ENCODE peak calls at places on chromosome 10, in four cellular contexts. One of them, this sample, is unnamed.

GRCh38 chr10:80266513-80266863 is 23.0 kb downstream of the MAT1A start:
- DNase-seq in A549: no peak
- DNase-seq in HepG2: no peak
- DNase-seq in K562: peak
- DNase-seq in this sample: no peak

GRCh38 chr10:36385693-36386092 is 739.7 kb upstream of the ANKRD30A start:
- DNase-seq in A549: no peak
- DNase-seq in HepG2: no peak
- DNase-seq in K562: no peak
- DNase-seq in this sample: no peak

GRCh38 chr10:24989867-24990266 is 26.1 kb downstream of the ENKUR start:
- DNase-seq in A549: no peak
- DNase-seq in HepG2: no peak
- DNase-seq in K562: no peak
- DNase-seq in this sample: no peak

GRCh38 chr10:125608474-125608873 is 74.5 kb downstream of the TEX36 start:
- DNase-seq in A549: no peak
- DNase-seq in HepG2: no peak
- DNase-seq in K562: no peak
- DNase-seq in this sample: no peak

GRCh38 chr10:49766484-49766883 is 4.4 kb upstream of the OGDHL start:
- DNase-seq in A549: no peak
- DNase-seq in HepG2: no peak
- DNase-seq in K562: no peak
- DNase-seq in this sample: no peak

GRCh38 chr10:30811665-30812017 is 182.1 kb upstream of the LYZL2 start:
- DNase-seq in A549: no peak
- DNase-seq in HepG2: no peak
- DNase-seq in K562: no peak
- DNase-seq in this sample: no peak

GRCh38 chr10:30445716-30446115 is 11.7 kb downstream of the MAP3K8 start:
- DNase-seq in A549: no peak
- DNase-seq in HepG2: no peak
- DNase-seq in K562: no peak
- DNase-seq in this sample: no peak

GRCh38 chr10:84820121-84820520 is 491.7 kb downstream of the CCSER2 start:
- DNase-seq in A549: no peak
- DNase-seq in HepG2: peak
- DNase-seq in K562: peak
- DNase-seq in this sample: no peak

GRCh38 chr10:29648983-29649268 is 14.2 kb upstream of the SVIL start:
- DNase-seq in A549: no peak
- DNase-seq in HepG2: peak
- DNase-seq in K562: no peak
- DNase-seq in this sample: no peak

GRCh38 chr10:113302062-113302461 is 250.8 kb upstream of the HABP2 start:
- DNase-seq in A549: no peak
- DNase-seq in HepG2: no peak
- DNase-seq in K562: no peak
- DNase-seq in this sample: no peak

GRCh38 chr10:33174674-33175073 is 159.8 kb downstream of the NRP1 start:
- DNase-seq in A549: no peak
- DNase-seq in HepG2: no peak
- DNase-seq in K562: no peak
- DNase-seq in this sample: no peak

GRCh38 chr10:76866841-76867586 is 770.6 kb downstream of the KCNMA1 start:
- DNase-seq in A549: no peak
- DNase-seq in HepG2: no peak
- DNase-seq in K562: no peak
- DNase-seq in this sample: no peak

GRCh38 chr10:22702348-22702747 is 12.0 kb downstream of the PIP4K2A start:
- DNase-seq in A549: no peak
- DNase-seq in HepG2: no peak
- DNase-seq in K562: peak
- DNase-seq in this sample: no peak

GRCh38 chr10:33698028-33698427 is 363.6 kb upstream of the NRP1 start:
- DNase-seq in A549: no peak
- DNase-seq in HepG2: no peak
- DNase-seq in K562: no peak
- DNase-seq in this sample: no peak

GRCh38 chr10:76333801-76334200 is 902.4 kb downstream of the LRMDA start:
- DNase-seq in A549: no peak
- DNase-seq in HepG2: no peak
- DNase-seq in K562: no peak
- DNase-seq in this sample: no peak

GRCh38 chr10:30422981-30423654 is 10.9 kb upstream of the MAP3K8 start:
- DNase-seq in A549: peak
- DNase-seq in HepG2: peak
- DNase-seq in K562: no peak
- DNase-seq in this sample: no peak

DNA sequence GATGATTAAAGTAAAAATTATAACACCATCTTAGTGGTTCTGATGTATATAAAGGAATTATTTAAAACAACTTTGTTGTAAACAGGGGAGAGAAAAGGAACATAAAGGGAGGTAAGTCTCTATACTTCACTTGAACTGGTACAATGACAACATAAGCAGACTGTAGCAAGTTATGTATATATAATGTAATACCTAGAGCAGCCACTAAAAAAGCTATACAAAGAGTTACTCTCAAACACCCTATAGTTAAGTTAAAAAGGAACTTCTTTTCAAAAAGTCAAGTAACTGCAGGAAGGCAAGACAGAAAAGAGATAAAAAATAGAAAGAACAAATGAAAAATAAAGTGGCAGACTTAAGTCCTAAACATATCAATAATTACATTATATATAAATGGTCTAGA is 82.3 kb downstream of the ZNF503 start:
- DNase-seq in A549: no peak
- DNase-seq in HepG2: no peak
- DNase-seq in K562: no peak
- DNase-seq in this sample: no peak
- TF ChIP-seq RNF2 in A549: no peak
- TF ChIP-seq RNF2 in HepG2: no peak
- TF ChIP-seq RNF2 in K562: no peak
- TF ChIP-seq RNF2 in this sample: no peak

GRCh38 chr10:119496282-119496681 is 46.2 kb downstream of the RGS10 start:
- DNase-seq in A549: no peak
- DNase-seq in HepG2: peak
- DNase-seq in K562: no peak
- DNase-seq in this sample: no peak
- TF ChIP-seq JUN in A549: no peak
- TF ChIP-seq JUN in HepG2: no peak
- TF ChIP-seq JUN in K562: no peak
- TF ChIP-seq JUN in this sample: no peak

GRCh38 chr10:119742988-119743646 is 17.3 kb downstream of the INPP5F start:
- DNase-seq in A549: no peak
- DNase-seq in HepG2: no peak
- DNase-seq in K562: no peak
- DNase-seq in this sample: no peak
- TF ChIP-seq RNF2 in A549: no peak
- TF ChIP-seq RNF2 in HepG2: no peak
- TF ChIP-seq RNF2 in K562: no peak
- TF ChIP-seq RNF2 in this sample: no peak

GRCh38 chr10:97210576-97210975 is 24.8 kb upstream of the SLIT1 start:
- DNase-seq in A549: peak
- DNase-seq in HepG2: peak
- DNase-seq in K562: peak
- DNase-seq in this sample: peak
- TF ChIP-seq JUN in A549: no peak
- TF ChIP-seq JUN in HepG2: no peak
- TF ChIP-seq JUN in K562: no peak
- TF ChIP-seq JUN in this sample: no peak

GRCh38 chr10:114647545-114648138 is 10.4 kb downstream of the ABLIM1 start:
- DNase-seq in A549: no peak
- DNase-seq in HepG2: no peak
- DNase-seq in K562: no peak
- DNase-seq in this sample: no peak
- TF ChIP-seq RNF2 in A549: no peak
- TF ChIP-seq RNF2 in HepG2: no peak
- TF ChIP-seq RNF2 in K562: no peak
- TF ChIP-seq RNF2 in this sample: no peak

DNA sequence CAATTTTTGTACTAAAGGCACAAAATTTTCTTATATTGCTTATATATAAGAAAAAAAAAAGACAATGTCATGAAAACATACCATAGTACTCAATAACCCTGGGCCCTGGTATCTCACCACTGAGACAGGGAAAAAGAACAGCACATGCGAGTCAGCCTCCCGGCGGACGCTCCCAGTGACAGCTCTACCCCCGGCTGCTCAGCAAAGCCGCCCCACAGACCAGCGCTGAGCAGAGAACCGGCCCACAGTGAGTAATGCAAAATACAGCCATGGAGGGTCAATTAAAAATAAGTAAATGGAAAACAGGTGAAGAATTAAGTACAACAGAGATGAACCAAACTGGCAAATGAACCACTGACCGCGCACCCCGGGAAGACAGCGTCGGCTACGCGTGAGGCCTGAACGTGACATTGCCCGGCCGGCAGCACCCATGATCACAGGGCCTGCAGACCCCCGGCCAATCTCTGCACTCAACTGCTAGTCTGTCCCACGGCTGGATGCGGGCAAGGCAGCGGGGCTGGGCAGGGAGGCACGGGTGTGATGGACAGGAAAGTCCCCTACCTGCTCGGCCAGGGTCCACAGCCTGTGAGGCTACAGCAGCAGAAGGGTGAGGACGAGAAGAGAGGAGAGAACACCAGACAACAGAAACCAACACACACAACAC is 175.9 kb downstream of the ZMYND11 start:
- DNase-seq in A549: no peak
- DNase-seq in HepG2: no peak
- DNase-seq in K562: no peak
- DNase-seq in this sample: no peak
- TF ChIP-seq JUN in A549: no peak
- TF ChIP-seq JUN in HepG2: no peak
- TF ChIP-seq JUN in K562: no peak
- TF ChIP-seq JUN in this sample: no peak